ENCODE peak calls at places on chromosome 20, in nine cellular contexts. One of them, this sample, is unnamed.

GRCh38 chr20:43752561-43753301 is 25.9 kb upstream of the GTSF1L start:
- DNase-seq in fibroblast of lung: peak; percentile 98
- DNase-seq in lower leg skin: peak; percentile 24
- DNase-seq in left lung: peak; percentile 80
- DNase-seq in fibroblast of pulmonary artery: peak; percentile 90
- DNase-seq in tibial nerve: no peak
- DNase-seq in Peyer's patch: peak; percentile 79
- DNase-seq in choroid plexus epithelial cell: peak; percentile 94
- DNase-seq in HCT116: no peak
- DNase-seq in this sample: peak; percentile 63

GRCh38 chr20:20084296-20084752 is 32.0 kb downstream of the CFAP61 start:
- DNase-seq in choroid plexus epithelial cell: no peak
- DNase-seq in HCT116: no peak
- DNase-seq in Peyer's patch: no peak
- DNase-seq in fibroblast of pulmonary artery: no peak
- DNase-seq in tibial nerve: no peak
- DNase-seq in fibroblast of lung: no peak
- DNase-seq in lower leg skin: peak; percentile 34
- DNase-seq in left lung: no peak
- DNase-seq in this sample: no peak

GRCh38 chr20:419556-420168 is 11.6 kb downstream of the RBCK1 start:
- DNase-seq in HCT116: peak; percentile 76
- DNase-seq in choroid plexus epithelial cell: no peak
- DNase-seq in tibial nerve: no peak
- DNase-seq in lower leg skin: no peak
- DNase-seq in Peyer's patch: peak; percentile 91
- DNase-seq in fibroblast of lung: no peak
- DNase-seq in left lung: peak; percentile 76
- DNase-seq in fibroblast of pulmonary artery: no peak
- DNase-seq in this sample: no peak

GRCh38 chr20:24138951-24139350 is 150.4 kb upstream of the GGTLC1 start:
- DNase-seq in fibroblast of lung: no peak
- DNase-seq in fibroblast of pulmonary artery: no peak
- DNase-seq in tibial nerve: no peak
- DNase-seq in lower leg skin: no peak
- DNase-seq in Peyer's patch: no peak
- DNase-seq in choroid plexus epithelial cell: no peak
- DNase-seq in left lung: no peak
- DNase-seq in HCT116: no peak
- DNase-seq in this sample: no peak

GRCh38 chr20:41287327-41287726 is 30.2 kb downstream of the ZHX3 start:
- DNase-seq in choroid plexus epithelial cell: peak; percentile 86
- DNase-seq in fibroblast of pulmonary artery: peak; percentile 88
- DNase-seq in fibroblast of lung: peak; percentile 95
- DNase-seq in HCT116: no peak
- DNase-seq in Peyer's patch: no peak
- DNase-seq in left lung: no peak
- DNase-seq in tibial nerve: no peak
- DNase-seq in lower leg skin: no peak
- DNase-seq in this sample: peak; percentile 78

GRCh38 chr20:37142708-37143107 is 36.4 kb upstream of the RPN2 start:
- DNase-seq in tibial nerve: no peak
- DNase-seq in fibroblast of pulmonary artery: no peak
- DNase-seq in lower leg skin: no peak
- DNase-seq in left lung: no peak
- DNase-seq in Peyer's patch: no peak
- DNase-seq in HCT116: no peak
- DNase-seq in fibroblast of lung: peak; percentile 39
- DNase-seq in choroid plexus epithelial cell: peak; percentile 10
- DNase-seq in this sample: no peak

GRCh38 chr20:32893878-32894483 is 35.3 kb downstream of the EFCAB8 start:
- DNase-seq in Peyer's patch: no peak
- DNase-seq in fibroblast of pulmonary artery: peak; percentile 17
- DNase-seq in fibroblast of lung: no peak
- DNase-seq in left lung: no peak
- DNase-seq in tibial nerve: no peak
- DNase-seq in HCT116: no peak
- DNase-seq in choroid plexus epithelial cell: peak; percentile 63
- DNase-seq in lower leg skin: no peak
- DNase-seq in this sample: peak; percentile 3

GRCh38 chr20:51966296-51966971 is 164.1 kb upstream of the SALL4 start:
- DNase-seq in HCT116: peak; percentile 81
- DNase-seq in fibroblast of lung: peak; percentile 55
- DNase-seq in fibroblast of pulmonary artery: peak; percentile 80
- DNase-seq in lower leg skin: peak; percentile 23
- DNase-seq in choroid plexus epithelial cell: peak; percentile 86
- DNase-seq in tibial nerve: no peak
- DNase-seq in left lung: no peak
- DNase-seq in Peyer's patch: peak; percentile 55
- DNase-seq in this sample: peak; percentile 80

GRCh38 chr20:35398660-35399144 is 13.1 kb downstream of the UQCC1 start:
- DNase-seq in choroid plexus epithelial cell: peak; percentile 82
- DNase-seq in fibroblast of lung: peak; percentile 52
- DNase-seq in tibial nerve: no peak
- DNase-seq in fibroblast of pulmonary artery: peak; percentile 88
- DNase-seq in Peyer's patch: no peak
- DNase-seq in lower leg skin: no peak
- DNase-seq in HCT116: no peak
- DNase-seq in left lung: no peak
- DNase-seq in this sample: peak; percentile 91

GRCh38 chr20:48102076-48102787 is 317.0 kb upstream of the SULF2 start:
- DNase-seq in Peyer's patch: no peak
- DNase-seq in lower leg skin: no peak
- DNase-seq in choroid plexus epithelial cell: no peak
- DNase-seq in fibroblast of pulmonary artery: no peak
- DNase-seq in left lung: no peak
- DNase-seq in HCT116: no peak
- DNase-seq in fibroblast of lung: no peak
- DNase-seq in tibial nerve: no peak
- DNase-seq in this sample: no peak

GRCh38 chr20:37901667-37902503 is 1.0 kb upstream of the VSTM2L start:
- DNase-seq in fibroblast of lung: peak; percentile 72
- DNase-seq in Peyer's patch: peak; percentile 69
- DNase-seq in choroid plexus epithelial cell: peak; percentile 92
- DNase-seq in fibroblast of pulmonary artery: peak; percentile 75
- DNase-seq in HCT116: peak; percentile 4
- DNase-seq in tibial nerve: no peak
- DNase-seq in lower leg skin: no peak
- DNase-seq in left lung: no peak
- DNase-seq in this sample: peak; percentile 74

GRCh38 chr20:39853664-39854063 is 835.4 kb downstream of the MAFB start:
- DNase-seq in left lung: no peak
- DNase-seq in Peyer's patch: no peak
- DNase-seq in lower leg skin: no peak
- DNase-seq in fibroblast of lung: peak; percentile 92
- DNase-seq in choroid plexus epithelial cell: peak; percentile 54
- DNase-seq in tibial nerve: no peak
- DNase-seq in fibroblast of pulmonary artery: peak; percentile 44
- DNase-seq in HCT116: no peak
- DNase-seq in this sample: peak; percentile 37

GRCh38 chr20:46401478-46401860 is 4.9 kb downstream of the ELMO2 start:
- DNase-seq in fibroblast of lung: no peak
- DNase-seq in Peyer's patch: no peak
- DNase-seq in lower leg skin: no peak
- DNase-seq in tibial nerve: no peak
- DNase-seq in fibroblast of pulmonary artery: no peak
- DNase-seq in choroid plexus epithelial cell: no peak
- DNase-seq in left lung: no peak
- DNase-seq in HCT116: no peak
- DNase-seq in this sample: no peak

GRCh38 chr20:13277663-13278295 is 56.7 kb downstream of the ISM1 start:
- DNase-seq in fibroblast of lung: no peak
- DNase-seq in left lung: peak; percentile 54
- DNase-seq in tibial nerve: no peak
- DNase-seq in choroid plexus epithelial cell: no peak
- DNase-seq in fibroblast of pulmonary artery: no peak
- DNase-seq in HCT116: no peak
- DNase-seq in lower leg skin: peak; percentile 73
- DNase-seq in Peyer's patch: no peak
- DNase-seq in this sample: peak; percentile 28

GRCh38 chr20:44792794-44793193 is 17.6 kb downstream of the RIMS4 start:
- DNase-seq in tibial nerve: no peak
- DNase-seq in left lung: no peak
- DNase-seq in Peyer's patch: no peak
- DNase-seq in choroid plexus epithelial cell: no peak
- DNase-seq in fibroblast of lung: no peak
- DNase-seq in HCT116: no peak
- DNase-seq in fibroblast of pulmonary artery: no peak
- DNase-seq in lower leg skin: no peak
- DNase-seq in this sample: no peak

DNA sequence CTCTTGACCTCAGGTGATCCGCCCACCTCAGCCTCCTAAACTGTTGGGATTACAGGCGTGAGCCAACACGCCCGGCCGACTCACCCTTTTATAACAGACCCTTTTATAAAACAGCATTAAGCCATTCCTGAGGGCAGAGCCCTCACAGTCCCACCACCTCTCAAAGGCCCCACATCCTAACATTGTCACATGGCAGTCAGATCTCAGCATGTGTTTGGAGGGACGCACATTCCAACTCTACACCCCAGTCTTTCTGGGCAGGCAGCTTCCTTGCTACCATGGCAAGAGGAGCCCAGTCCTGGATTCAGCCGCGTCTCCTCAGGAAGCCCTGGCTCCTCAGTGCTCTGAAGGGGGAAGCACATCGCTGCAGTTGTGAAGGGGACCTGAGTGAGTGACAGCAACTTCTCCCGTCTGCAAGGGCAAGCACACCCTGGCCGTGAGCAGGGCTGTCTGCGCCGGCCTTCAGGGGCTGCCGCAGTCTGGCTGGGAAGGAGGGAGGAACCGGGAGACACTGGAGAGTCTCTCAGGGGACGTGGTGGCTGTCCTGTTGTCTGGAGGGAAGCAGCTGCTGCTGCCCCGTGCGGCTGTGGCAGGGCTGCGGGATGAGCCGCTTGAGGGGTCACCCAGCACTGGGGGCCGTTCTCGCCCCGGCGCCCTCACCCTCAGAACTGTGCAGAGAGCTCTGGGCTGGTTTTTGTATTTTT is 15.9 kb downstream of the OSBPL2 start:
- DNase-seq in left lung: peak; percentile 66
- DNase-seq in fibroblast of lung: no peak
- DNase-seq in lower leg skin: no peak
- DNase-seq in fibroblast of pulmonary artery: no peak
- DNase-seq in tibial nerve: no peak
- DNase-seq in choroid plexus epithelial cell: no peak
- DNase-seq in HCT116: no peak
- DNase-seq in Peyer's patch: no peak
- DNase-seq in this sample: no peak
- TF ChIP-seq CTCF in left lung: no peak
- TF ChIP-seq CTCF in fibroblast of lung: no peak
- TF ChIP-seq CTCF in lower leg skin: no peak
- TF ChIP-seq CTCF in fibroblast of pulmonary artery: no peak
- TF ChIP-seq CTCF in tibial nerve: no peak
- TF ChIP-seq CTCF in choroid plexus epithelial cell: no peak
- TF ChIP-seq CTCF in HCT116: no peak
- TF ChIP-seq CTCF in Peyer's patch: no peak
- TF ChIP-seq CTCF in this sample: no peak

DNA sequence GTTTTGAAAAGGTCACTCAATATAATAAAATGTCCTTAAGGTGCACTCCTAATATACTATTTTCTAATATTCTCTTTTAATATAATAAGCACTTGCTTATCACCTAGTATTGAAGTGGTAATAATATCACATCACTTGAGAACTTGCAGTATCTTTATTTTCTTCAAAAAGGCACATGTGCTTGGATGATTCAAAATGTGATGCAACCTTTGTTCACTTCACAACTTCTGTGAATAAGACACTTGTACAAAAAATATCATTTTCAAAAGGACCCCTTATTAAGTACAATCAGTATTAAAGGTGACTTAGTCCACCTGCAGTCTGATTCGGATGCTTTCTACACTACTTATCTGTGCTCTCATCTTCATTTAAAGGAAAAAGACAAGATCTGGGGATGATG is 3.4 kb downstream of the PRELID3B start:
- DNase-seq in lower leg skin: no peak
- DNase-seq in HCT116: no peak
- DNase-seq in Peyer's patch: no peak
- DNase-seq in left lung: no peak
- DNase-seq in fibroblast of lung: no peak
- DNase-seq in tibial nerve: no peak
- DNase-seq in fibroblast of pulmonary artery: peak; percentile 33
- DNase-seq in choroid plexus epithelial cell: peak; percentile 43
- DNase-seq in this sample: peak; percentile 51
- H3K4me3 ChIP-seq in lower leg skin: no peak overlapping the region
- H3K4me3 ChIP-seq in HCT116: no peak overlapping the region
- H3K4me3 ChIP-seq in Peyer's patch: no peak overlapping the region
- H3K4me3 ChIP-seq in left lung: no peak overlapping the region
- H3K4me3 ChIP-seq in fibroblast of lung: no peak overlapping the region
- H3K4me3 ChIP-seq in tibial nerve: no peak overlapping the region
- H3K4me3 ChIP-seq in fibroblast of pulmonary artery: no peak overlapping the region
- H3K4me3 ChIP-seq in choroid plexus epithelial cell: no peak overlapping the region
- H3K4me3 ChIP-seq in this sample: no peak overlapping the region

GRCh38 chr20:62480318-62480717 is 4.5 kb upstream of the GATA5 start:
- DNase-seq in tibial nerve: no peak
- DNase-seq in HCT116: no peak
- DNase-seq in Peyer's patch: no peak
- DNase-seq in lower leg skin: no peak
- DNase-seq in fibroblast of pulmonary artery: peak; percentile 33
- DNase-seq in choroid plexus epithelial cell: no peak
- DNase-seq in fibroblast of lung: no peak
- DNase-seq in left lung: no peak
- DNase-seq in this sample: peak; percentile 6

GRCh38 chr20:62479218-62479617 is 3.4 kb upstream of the GATA5 start:
- DNase-seq in HCT116: no peak
- DNase-seq in fibroblast of pulmonary artery: no peak
- DNase-seq in Peyer's patch: no peak
- DNase-seq in tibial nerve: no peak
- DNase-seq in choroid plexus epithelial cell: no peak
- DNase-seq in lower leg skin: no peak
- DNase-seq in left lung: no peak
- DNase-seq in fibroblast of lung: no peak
- DNase-seq in this sample: no peak

GRCh38 chr20:62475819-62476073 is at the start of gene GATA5:
- DNase-seq in Peyer's patch: no peak
- DNase-seq in HCT116: no peak
- DNase-seq in lower leg skin: no peak
- DNase-seq in fibroblast of lung: no peak
- DNase-seq in choroid plexus epithelial cell: no peak
- DNase-seq in left lung: no peak
- DNase-seq in fibroblast of pulmonary artery: no peak
- DNase-seq in tibial nerve: no peak
- DNase-seq in this sample: no peak

GRCh38 chr20:62476074-62476838 is 461 bp upstream of the GATA5 start:
- DNase-seq in choroid plexus epithelial cell: no peak
- DNase-seq in HCT116: no peak
- DNase-seq in lower leg skin: no peak
- DNase-seq in Peyer's patch: peak; percentile 63
- DNase-seq in fibroblast of lung: no peak
- DNase-seq in fibroblast of pulmonary artery: no peak
- DNase-seq in left lung: no peak
- DNase-seq in tibial nerve: no peak
- DNase-seq in this sample: no peak

GRCh38 chr20:62477669-62478450 is 2.1 kb upstream of the GATA5 start:
- DNase-seq in fibroblast of pulmonary artery: no peak
- DNase-seq in left lung: no peak
- DNase-seq in lower leg skin: no peak
- DNase-seq in choroid plexus epithelial cell: no peak
- DNase-seq in fibroblast of lung: no peak
- DNase-seq in Peyer's patch: no peak
- DNase-seq in tibial nerve: no peak
- DNase-seq in HCT116: no peak
- DNase-seq in this sample: no peak
- TF ChIP-seq CTCF in fibroblast of pulmonary artery: no peak
- TF ChIP-seq CTCF in left lung: no peak
- TF ChIP-seq CTCF in lower leg skin: no peak
- TF ChIP-seq CTCF in choroid plexus epithelial cell: no peak
- TF ChIP-seq CTCF in fibroblast of lung: no peak
- TF ChIP-seq CTCF in Peyer's patch: no peak
- TF ChIP-seq CTCF in tibial nerve: no peak
- TF ChIP-seq CTCF in HCT116: peak; percentile 45
- TF ChIP-seq CTCF in this sample: no peak

GRCh38 chr20:3783516-3784225 is 2.4 kb upstream of the SPEF1 start:
- DNase-seq in HCT116: no peak
- DNase-seq in fibroblast of pulmonary artery: no peak
- DNase-seq in lower leg skin: no peak
- DNase-seq in fibroblast of lung: no peak
- DNase-seq in tibial nerve: no peak
- DNase-seq in left lung: no peak
- DNase-seq in Peyer's patch: no peak
- DNase-seq in choroid plexus epithelial cell: no peak
- DNase-seq in this sample: no peak
- H3K4me3 ChIP-seq in HCT116: no peak overlapping the region
- H3K4me3 ChIP-seq in fibroblast of pulmonary artery: no peak overlapping the region
- H3K4me3 ChIP-seq in lower leg skin: no peak overlapping the region
- H3K4me3 ChIP-seq in fibroblast of lung: no peak overlapping the region
- H3K4me3 ChIP-seq in tibial nerve: no peak overlapping the region
- H3K4me3 ChIP-seq in left lung: no peak overlapping the region
- H3K4me3 ChIP-seq in Peyer's patch: no peak overlapping the region
- H3K4me3 ChIP-seq in choroid plexus epithelial cell: no peak overlapping the region
- H3K4me3 ChIP-seq in this sample: peak overlapping the region; percentile 85